ENCODE peak calls at places on chromosomes 16 and 17, in five cellular contexts. L is fibroblast of the aortic adventitia, A is A549, R is gastrocnemius medialis, C is GM10248. I is an unnamed sample.

GRCh38 chr17:1908699-1909309 is 79.0 kb downstream of the RPA1 start:
- DNase-seq in A (peak), R (peak), L (peak), C (peak), I (no peak)

GRCh38 chr17:72651988-72652387 is 440.5 kb downstream of the SLC39A11 start:
- DNase-seq in R (no peak), L (no peak), C (no peak), A (no peak), I (no peak)

GRCh38 chr17:3843935-3844516 is 2.0 kb downstream of the NCBP3 start:
- DNase-seq in L (peak), A (peak), C (peak), R (no peak), I (no peak)

GRCh38 chr17:27579304-27579703 is 51.7 kb upstream of the LGALS9 start:
- DNase-seq in L (no peak), R (no peak), A (no peak), C (peak), I (no peak)

GRCh38 chr16:48617104-48617503 is 7.1 kb upstream of the N4BP1 start:
- DNase-seq in C (no peak), L (no peak), A (no peak), R (no peak), I (no peak)

GRCh38 chr17:34503804-34504203 is 75.6 kb upstream of the TMEM132E start:
- DNase-seq in L (no peak), R (no peak), A (no peak), C (no peak), I (no peak)

GRCh38 chr17:35540589-35541404 is 3.3 kb upstream of the SLFN12L start:
- DNase-seq in C (no peak), L (peak), A (no peak), R (peak), I (no peak)

GRCh38 chr17:72512649-72513556 is 392.1 kb downstream of the SOX9 start:
- DNase-seq in A (no peak), C (no peak), R (no peak), L (no peak), I (no peak)

GRCh38 chr17:79950711-79951110 is 85.0 kb downstream of the TBC1D16 start:
- DNase-seq in L (no peak), R (no peak), C (no peak), A (no peak), I (no peak)

GRCh38 chr17:78597923-78598545 is 20.8 kb upstream of the DNAH17 start:
- DNase-seq in C (no peak), L (peak), R (no peak), A (no peak), I (no peak)

GRCh38 chr17:37392024-37392590 is 14.5 kb downstream of the ACACA start:
- DNase-seq in L (peak), C (peak), A (no peak), R (no peak), I (no peak)

GRCh38 chr17:40058151-40058784 is 4.1 kb upstream of the MED24 start:
- DNase-seq in L (peak), R (no peak), C (no peak), A (no peak), I (no peak)

GRCh38 chr17:17876959-17877547 is 40.3 kb upstream of the SREBF1 start:
- DNase-seq in R (no peak), A (no peak), L (peak), C (no peak), I (no peak)

GRCh38 chr17:67359960-67360817 is 6.2 kb downstream of the PSMD12 start:
- DNase-seq in C (no peak), R (no peak), A (peak), L (peak), I (no peak)

GRCh38 chr16:58222532-58223316 is 24.8 kb upstream of the CSNK2A2 start:
- DNase-seq in C (no peak), L (peak), R (no peak), A (peak), I (no peak)

GRCh38 chr17:28391401-28391800 is 14.6 kb downstream of the SLC46A1 start:
- DNase-seq in A (no peak), C (no peak), R (no peak), L (no peak), I (no peak)

GRCh38 chr16:47887496-47887895 is 268.3 kb downstream of the ABCC12 start:
- DNase-seq in R (no peak), C (no peak), L (peak), A (peak), I (no peak)

GRCh38 chr17:75024686-75025397 is 12.4 kb downstream of the MRPL58 start:
- DNase-seq in C (no peak), A (no peak), L (no peak), R (no peak), I (no peak)

GRCh38 chr17:73142763-73143395 is 21.9 kb upstream of the SSTR2 start:
- DNase-seq in C (no peak), R (no peak), L (peak), A (no peak), I (no peak)

GRCh38 chr16:23538919-23539278 is 18.3 kb downstream of the EARS2 start:
- DNase-seq in L (no peak), A (no peak), R (no peak), C (no peak), I (no peak)

GRCh38 chr17:81040791-81041337 is 5.9 kb downstream of the BAIAP2 start:
- DNase-seq in A (peak), R (no peak), L (peak), C (peak), I (no peak)

GRCh38 chr17:1604831-1605528 is 23.7 kb downstream of the SLC43A2 start:
- DNase-seq in R (peak), A (no peak), C (no peak), L (no peak), I (no peak)

GRCh38 chr16:85556456-85557082 is 56.6 kb upstream of the GSE1 start:
- DNase-seq in L (no peak), C (peak), A (peak), R (no peak), I (peak)

GRCh38 chr16:1773703-1774455 is 945 bp upstream of the MRPS34 start:
- DNase-seq in R (no peak), L (peak), A (no peak), C (no peak), I (no peak)

GRCh38 chr17:81391268-81391963 is 3.8 kb upstream of the BAHCC1 start:
- DNase-seq in R (no peak), C (no peak), A (no peak), L (no peak), I (no peak)

GRCh38 chr16:73214825-73215481 is 167.0 kb upstream of the ZFHX3 start:
- DNase-seq in C (no peak), R (no peak), L (peak), A (no peak), I (no peak)

GRCh38 chr17:66747561-66748275 is 87.2 kb upstream of the CACNG5 start:
- DNase-seq in A (no peak), L (peak), C (no peak), R (no peak), I (no peak)

GRCh38 chr17:75909051-75909811 is 4.5 kb upstream of the MRPL38 start:
- DNase-seq in L (no peak), R (no peak), C (no peak), A (no peak), I (no peak)

GRCh38 chr17:78357177-78357586 is 2.7 kb downstream of the SOCS3 start:
- DNase-seq in A (no peak), C (no peak), L (peak), R (no peak), I (no peak)

GRCh38 chr17:42163113-42163512 is 8.3 kb upstream of the RAB5C start:
- DNase-seq in A (peak), L (no peak), R (no peak), C (peak), I (no peak)

GRCh38 chr17:19728114-19728495 is 11.7 kb upstream of the SLC47A2 start:
- DNase-seq in R (peak), A (no peak), C (no peak), L (peak), I (no peak)

GRCh38 chr17:39224778-39225307 is 902 bp downstream of the STAC2 start:
- DNase-seq in R (no peak), A (no peak), L (no peak), C (no peak), I (no peak)

GRCh38 chr17:37118738-37119137 is 170.0 kb downstream of the AATF start:
- DNase-seq in R (no peak), C (no peak), L (no peak), A (no peak), I (no peak)

GRCh38 chr17:79075433-79075805 is 795 bp downstream of the ENGASE start:
- DNase-seq in C (no peak), L (peak), A (no peak), R (no peak), I (no peak)

GRCh38 chr16:27754788-27755690 is 205.1 kb downstream of the KATNIP start:
- DNase-seq in C (no peak), L (no peak), R (no peak), A (no peak), I (no peak)

GRCh38 chr17:41008811-41009210 is at the start of gene KRTAP3-1:
- DNase-seq in C (no peak), R (no peak), L (no peak), A (no peak), I (no peak)

GRCh38 chr17:45719335-45720071 is 64.6 kb upstream of the CRHR1 start:
- DNase-seq in C (no peak), L (peak), R (peak), A (peak), I (no peak)

GRCh38 chr16:61194573-61194972 is 841.7 kb downstream of the CDH8 start:
- DNase-seq in L (no peak), A (no peak), R (no peak), C (no peak), I (no peak)

GRCh38 chr17:6492892-6493674 is 48.8 kb downstream of the PIMREG start:
- DNase-seq in L (no peak), C (no peak), A (no peak), R (no peak), I (no peak)

DNA sequence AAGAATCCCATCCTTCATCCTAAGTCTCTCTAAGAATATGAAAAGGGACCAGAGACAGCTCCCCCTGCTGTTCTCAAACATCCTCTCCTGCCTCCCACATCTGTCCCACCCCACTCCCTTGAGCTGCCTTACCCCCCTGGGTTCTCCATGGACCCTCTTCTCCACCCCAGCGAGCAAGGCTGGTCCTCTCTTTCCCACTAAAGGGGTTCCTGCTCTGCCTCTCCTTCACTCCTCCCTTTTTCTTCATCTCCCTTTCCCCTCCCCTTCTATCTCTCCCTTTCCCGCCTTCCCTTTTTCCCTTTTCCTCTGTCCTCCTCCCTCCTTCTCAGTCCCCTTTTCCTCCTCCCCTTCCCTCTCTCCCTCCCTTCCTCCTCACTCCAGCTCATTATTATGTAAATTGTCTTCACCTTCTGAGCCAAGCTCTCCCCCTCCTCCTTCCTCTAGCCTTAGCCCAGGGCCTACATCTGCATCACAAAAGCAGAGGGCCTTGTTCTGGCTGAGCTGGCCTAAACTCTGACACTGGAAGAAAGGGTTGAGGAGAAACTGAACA is 90.0 kb downstream of the GNAO1 start:
- DNase-seq in L (no peak), A (peak), C (no peak), R (no peak), I (no peak)
- TF ChIP-seq CTCF in L (peak), A (peak), C (no peak), R (no peak), I (no peak)

GRCh38 chr16:70250748-70251650 is 741 bp downstream of the EXOSC6 start:
- DNase-seq in R (no peak), L (peak), C (peak), A (peak), I (peak)
- TF ChIP-seq CTCF in R (no peak), L (no peak), C (no peak), A (no peak), I (no peak)

GRCh38 chr17:43784628-43785101 is 4.4 kb downstream of the CFAP97D1 start:
- DNase-seq in R (no peak), A (no peak), C (no peak), L (peak), I (no peak)

GRCh38 chr17:43787728-43788127 is 7.5 kb downstream of the CFAP97D1 start:
- DNase-seq in C (no peak), R (no peak), L (no peak), A (no peak), I (no peak)

GRCh38 chr17:43789482-43789881 is 9.2 kb downstream of the CFAP97D1 start:
- DNase-seq in C (no peak), A (no peak), L (no peak), R (no peak), I (no peak)

GRCh38 chr17:43791589-43791988 is 11.4 kb downstream of the CFAP97D1 start:
- DNase-seq in R (no peak), L (peak), C (no peak), A (no peak), I (no peak)

GRCh38 chr17:43790311-43790940 is 10.2 kb downstream of the CFAP97D1 start:
- DNase-seq in L (no peak), R (no peak), C (no peak), A (no peak), I (no peak)
- TF ChIP-seq CTCF in L (peak), R (no peak), C (no peak), A (no peak), I (no peak)

GRCh38 chr16:6274366-6274765 is 1058.3 kb upstream of the RBFOX1 start:
- DNase-seq in L (no peak), A (no peak), C (no peak), R (no peak), I (no peak)
- TF ChIP-seq CTCF in L (no peak), A (no peak), C (no peak), R (no peak), I (no peak)

GRCh38 chr17:410674-411401 is 58.2 kb upstream of the RPH3AL start:
- DNase-seq in R (no peak), C (no peak), A (no peak), L (peak), I (peak)
- TF ChIP-seq CTCF in R (no peak), C (no peak), A (no peak), L (no peak), I (no peak)

DNA sequence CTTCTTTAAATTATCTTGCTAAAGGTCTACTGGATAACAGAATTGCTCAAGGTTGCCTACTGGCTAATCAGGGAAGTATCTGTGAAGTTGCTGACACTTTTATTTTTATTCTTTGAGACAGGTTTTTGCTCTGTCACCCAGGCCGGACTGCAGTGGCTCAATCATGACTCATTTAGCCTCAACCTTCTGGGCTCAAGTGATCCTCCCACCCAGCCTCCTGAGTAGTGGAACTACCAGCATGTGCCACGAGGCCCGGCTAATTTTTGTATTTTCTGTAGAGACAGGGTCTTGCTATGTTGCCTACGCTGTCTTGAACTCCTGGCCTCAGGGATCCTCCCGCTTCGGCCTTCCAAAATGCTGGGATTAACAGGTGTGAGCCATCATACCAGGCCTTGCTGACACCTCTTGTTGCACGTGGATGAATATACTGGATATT is 43.1 kb downstream of the GLG1 start:
- DNase-seq in C (no peak), L (peak), R (peak), A (no peak), I (peak)
- TF ChIP-seq CTCF in C (no peak), L (no peak), R (peak), A (no peak), I (no peak)

I was measured in natural killer cell.